ENCODE peak calls at places on chromosomes 12 and 14, in six cellular contexts. C is psoas muscle, I is HFF-Myc, X is dorsolateral prefrontal cortex, N is left ventricle myocardium inferior, T is kidney. Y is an unnamed sample.

GRCh38 chr14:62234849-62235248 is 472.6 kb downstream of the SNAPC1 start:
- DNase-seq in T (no peak), C (no peak), N (no peak), I (no peak), X (no peak), Y (no peak)

GRCh38 chr12:47159348-47159747 is 79.6 kb upstream of the AMIGO2 start:
- DNase-seq in I (no peak), X (no peak), N (no peak), C (no peak), T (no peak), Y (no peak)

GRCh38 chr14:77931441-77931840 is 131.5 kb downstream of the ADCK1 start:
- DNase-seq in T (no peak), I (no peak), C (no peak), N (no peak), X (no peak), Y (no peak)

GRCh38 chr12:57518920-57519757 is 1.2 kb downstream of the DDIT3 start:
- DNase-seq in N (no peak), X (no peak), T (peak), C (peak), I (no peak), Y (peak)

GRCh38 chr12:14885718-14886201 is at the start of gene MGP:
- DNase-seq in N (no peak), X (no peak), T (no peak), I (no peak), C (peak), Y (no peak)

GRCh38 chr12:69396041-69396440 is 36.5 kb downstream of the YEATS4 start:
- DNase-seq in X (no peak), C (no peak), I (no peak), N (no peak), T (no peak), Y (no peak)

GRCh38 chr14:89444044-89444443 is 27.0 kb upstream of the FOXN3 start:
- DNase-seq in T (no peak), I (no peak), C (no peak), N (no peak), X (no peak), Y (no peak)

GRCh38 chr12:112304411-112304810 is 77.8 kb downstream of the HECTD4 start:
- DNase-seq in C (no peak), N (no peak), I (no peak), T (no peak), X (no peak), Y (no peak)

GRCh38 chr12:62581288-62582064 is 114.8 kb downstream of the MON2 start:
- DNase-seq in N (peak), X (no peak), C (no peak), I (peak), T (no peak), Y (no peak)

GRCh38 chr14:77212933-77213656 is 31.5 kb downstream of the TMEM63C start:
- DNase-seq in I (no peak), N (no peak), C (peak), X (peak), T (peak), Y (peak)

GRCh38 chr12:85843606-85844325 is 7.6 kb upstream of the RASSF9 start:
- DNase-seq in T (no peak), I (no peak), X (no peak), C (no peak), N (no peak), Y (no peak)

GRCh38 chr12:106084048-106084671 is 54.6 kb downstream of the NUAK1 start:
- DNase-seq in C (no peak), N (no peak), I (peak), T (peak), X (no peak), Y (peak)

GRCh38 chr12:49546481-49546880 is 7.7 kb downstream of the KCNH3 start:
- DNase-seq in T (no peak), I (no peak), C (no peak), X (no peak), N (no peak), Y (no peak)

GRCh38 chr12:20057398-20057797 is 310.9 kb upstream of the PDE3A start:
- DNase-seq in T (no peak), N (no peak), I (no peak), X (no peak), C (no peak), Y (no peak)

GRCh38 chr12:71431991-71432390 is 7.6 kb upstream of the LGR5 start:
- DNase-seq in N (no peak), X (no peak), C (no peak), I (no peak), T (no peak), Y (no peak)

GRCh38 chr12:77932216-77932615 is 101.5 kb downstream of the NAV3 start:
- DNase-seq in C (no peak), I (no peak), N (no peak), X (no peak), T (no peak), Y (no peak)
- TF ChIP-seq CTCF in C (no peak), I (peak), N (no peak), X (no peak), T (no peak), Y (no peak)

GRCh38 chr14:103562385-103563088 is at the start of the genes BAG5 and COA8:
- DNase-seq in I (peak), X (peak), C (peak), T (peak), N (peak), Y (peak)
- TF ChIP-seq CTCF in I (no peak), X (peak), C (no peak), T (no peak), N (peak), Y (no peak)

GRCh38 chr14:64760916-64761315 is 56.7 kb downstream of the PLEKHG3 start:
- DNase-seq in X (no peak), T (no peak), C (no peak), I (no peak), N (no peak), Y (no peak)

GRCh38 chr14:64761441-64762043 is 57.3 kb downstream of the PLEKHG3 start:
- DNase-seq in C (peak), I (no peak), N (no peak), T (no peak), X (no peak), Y (no peak)

GRCh38 chr14:64763089-64763782 is 59.0 kb downstream of the PLEKHG3 start:
- DNase-seq in X (no peak), T (peak), I (no peak), C (no peak), N (no peak), Y (no peak)

GRCh38 chr14:64763801-64764511 is 59.7 kb downstream of the PLEKHG3 start:
- DNase-seq in T (peak), I (no peak), N (no peak), C (no peak), X (peak), Y (no peak)

GRCh38 chr14:64762044-64763034 is 58.1 kb downstream of the PLEKHG3 start:
- DNase-seq in X (peak), I (peak), T (peak), C (peak), N (peak), Y (no peak)
- TF ChIP-seq CTCF in X (no peak), I (no peak), T (no peak), C (no peak), N (no peak), Y (no peak)

DNA sequence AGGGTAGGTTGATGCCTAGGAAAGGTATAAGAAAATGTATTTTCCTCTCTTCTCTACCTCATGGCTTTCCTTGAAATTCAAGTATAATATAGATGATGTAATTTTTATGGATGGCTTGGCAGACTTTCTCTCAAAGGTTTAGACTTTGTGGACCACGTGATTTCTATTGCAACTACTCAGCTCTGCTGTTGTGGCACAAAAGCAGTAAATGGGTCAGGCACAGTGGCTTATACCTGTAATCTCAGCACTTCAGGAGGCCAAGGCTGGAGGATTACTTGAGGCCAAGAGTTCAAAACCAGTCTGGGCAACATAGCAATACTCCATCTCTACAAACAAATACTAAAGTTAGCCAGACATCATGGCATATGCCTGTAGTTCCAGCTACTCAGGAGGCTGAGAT is 22.0 kb downstream of the SRP54 start:
- DNase-seq in I (no peak), T (no peak), C (no peak), X (no peak), N (no peak), Y (no peak)
- TF ChIP-seq CTCF in I (no peak), T (no peak), C (no peak), X (no peak), N (no peak), Y (no peak)

GRCh38 chr12:104680070-104680469 is 223.3 kb downstream of the CHST11 start:
- DNase-seq in X (no peak), C (no peak), N (no peak), T (no peak), I (no peak), Y (no peak)
- TF ChIP-seq CTCF in X (no peak), C (no peak), N (peak), T (peak), I (peak), Y (peak)

DNA sequence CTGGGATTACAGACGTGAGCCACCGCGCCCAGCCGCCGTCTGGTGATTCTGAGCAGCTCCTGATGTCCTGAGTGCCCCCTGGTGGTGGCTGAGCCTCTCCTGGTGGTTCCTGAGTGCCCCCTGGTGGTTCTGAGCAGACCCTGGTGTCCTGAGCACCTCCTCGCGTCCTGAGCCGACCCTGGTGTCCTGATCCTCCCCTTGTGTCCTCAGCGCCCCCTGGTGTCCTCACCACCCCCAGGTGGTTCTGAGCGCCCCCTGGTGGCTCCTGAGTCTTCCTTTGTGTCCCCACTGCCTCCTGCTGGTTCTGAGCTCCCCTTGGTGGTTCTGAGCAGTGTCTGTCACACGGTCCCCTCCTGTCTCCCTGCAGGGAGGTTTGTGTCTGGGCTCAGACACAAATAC is 1304.9 kb downstream of the TMEM121 start:
- DNase-seq in X (no peak), I (no peak), C (no peak), T (no peak), N (no peak), Y (no peak)
- TF ChIP-seq CTCF in X (no peak), I (peak), C (no peak), T (no peak), N (no peak), Y (no peak)

Y was measured in neural crest cell.